ENCODE peak calls at places on chromosomes 5 and 9, in five cellular contexts. V, I, G, S and D are unnamed samples.

GRCh38 chr5:112420111-112420864 is 1.2 kb upstream of the EPB41L4A start:
- DNase-seq in V (peak), S (peak), G (peak), I (peak), D (peak)

GRCh38 chr5:75734913-75735789 is 17.9 kb upstream of the POC5 start:
- DNase-seq in G (no peak), V (no peak), I (peak), S (peak), D (peak)

GRCh38 chr5:100797863-100798262 is 105.2 kb downstream of the ST8SIA4 start:
- DNase-seq in S (no peak), I (no peak), V (no peak), G (no peak), D (no peak)

GRCh38 chr9:105445203-105445881 is 2.5 kb upstream of the FSD1L start:
- DNase-seq in I (no peak), G (no peak), V (no peak), S (no peak), D (no peak)

GRCh38 chr9:137694962-137695875 is 76.4 kb downstream of the EHMT1 start:
- DNase-seq in I (peak), V (peak), G (peak), S (peak), D (peak)

GRCh38 chr5:11902304-11902703 is 1.9 kb downstream of the CTNND2 start:
- DNase-seq in S (no peak), G (no peak), I (no peak), V (no peak), D (no peak)

GRCh38 chr9:18346761-18347160 is 127.2 kb upstream of the ADAMTSL1 start:
- DNase-seq in S (no peak), I (no peak), G (no peak), V (no peak), D (no peak)

GRCh38 chr5:79255786-79256557 is 20.0 kb downstream of the JMY start:
- DNase-seq in V (no peak), S (no peak), I (no peak), G (no peak), D (peak)

GRCh38 chr5:173925449-173926071 is 37.4 kb downstream of the CPEB4 start:
- DNase-seq in S (peak), I (no peak), G (peak), V (no peak), D (peak)

GRCh38 chr5:157538311-157538710 is 37.3 kb downstream of the ADAM19 start:
- DNase-seq in S (no peak), I (no peak), V (no peak), G (no peak), D (no peak)

GRCh38 chr5:123515904-123516303 is 3.9 kb downstream of the CSNK1G3 start:
- DNase-seq in G (no peak), S (no peak), V (no peak), I (no peak), D (no peak)

GRCh38 chr9:115296831-115297565 is 179.0 kb upstream of the TNC start:
- DNase-seq in S (no peak), V (no peak), I (no peak), G (no peak), D (no peak)

GRCh38 chr5:127754259-127754658 is 51.1 kb downstream of the CCDC192 start:
- DNase-seq in I (peak), S (no peak), G (no peak), V (no peak), D (no peak)

GRCh38 chr9:75148551-75148950 is 60.2 kb downstream of the OSTF1 start:
- DNase-seq in S (peak), I (no peak), G (no peak), V (no peak), D (no peak)

GRCh38 chr9:30718483-30718882 is 1666.0 kb upstream of the ACO1 start:
- DNase-seq in S (no peak), G (no peak), I (no peak), V (no peak), D (no peak)

GRCh38 chr9:35914307-35914807 is 5.1 kb downstream of the SPAAR start:
- DNase-seq in S (peak), G (peak), I (no peak), V (peak), D (no peak)

GRCh38 chr9:97397220-97397619 is 14.7 kb upstream of the TDRD7 start:
- DNase-seq in V (no peak), I (no peak), G (no peak), S (peak), D (no peak)

GRCh38 chr5:988316-988715 is 20.3 kb upstream of the NKD2 start:
- DNase-seq in I (no peak), S (no peak), G (no peak), V (no peak), D (no peak)

GRCh38 chr9:117945286-117945685 is 241.1 kb downstream of the TLR4 start:
- DNase-seq in V (no peak), G (no peak), S (no peak), I (no peak), D (no peak)

GRCh38 chr9:99055384-99055783 is 49.5 kb upstream of the TGFBR1 start:
- DNase-seq in S (no peak), G (no peak), V (no peak), I (no peak), D (no peak)

GRCh38 chr9:76591256-76591950 is 132.4 kb downstream of the GCNT1 start:
- DNase-seq in S (peak), G (no peak), V (no peak), I (no peak), D (no peak)

GRCh38 chr5:157671592-157672330 is 428 bp downstream of the C5orf52 start:
- DNase-seq in S (no peak), I (no peak), G (no peak), V (no peak), D (no peak)

GRCh38 chr9:100601216-100601615 is 23.3 kb downstream of the CAVIN4 start:
- DNase-seq in I (peak), G (no peak), V (no peak), S (peak), D (peak)

GRCh38 chr9:100600511-100601079 is 22.7 kb downstream of the CAVIN4 start:
- DNase-seq in G (no peak), V (no peak), S (no peak), I (no peak), D (peak)

GRCh38 chr9:100595391-100596199 is 17.7 kb downstream of the CAVIN4 start:
- DNase-seq in G (no peak), V (no peak), I (peak), S (peak), D (peak)

GRCh38 chr9:100597236-100597635 is 19.4 kb downstream of the CAVIN4 start:
- DNase-seq in V (no peak), I (no peak), G (no peak), S (no peak), D (no peak)

GRCh38 chr9:100598641-100599145 is 20.8 kb downstream of the CAVIN4 start:
- DNase-seq in S (peak), G (peak), V (peak), I (peak), D (peak)
- TF ChIP-seq POLR2A in S (no peak), G (no peak), V (no peak), I (peak), D (peak)

GRCh38 chr5:95862636-95863382 is 40.3 kb upstream of the GLRX start:
- DNase-seq in G (no peak), I (no peak), S (peak), V (no peak), D (no peak)

GRCh38 chr5:95861858-95862561 is 39.5 kb upstream of the GLRX start:
- DNase-seq in G (no peak), S (peak), V (no peak), I (no peak), D (no peak)

GRCh38 chr5:95863383-95863757 is 40.8 kb upstream of the GLRX start:
- DNase-seq in G (no peak), S (peak), I (no peak), V (no peak), D (no peak)

GRCh38 chr5:95859327-95860060 is 37.0 kb upstream of the GLRX start:
- DNase-seq in I (no peak), V (no peak), G (no peak), S (no peak), D (no peak)

GRCh38 chr5:95861221-95861857 is 38.8 kb upstream of the GLRX start:
- DNase-seq in I (peak), G (peak), S (peak), V (no peak), D (peak)
- TF ChIP-seq POLR2A in I (no peak), G (no peak), S (no peak), V (no peak), D (no peak)

GRCh38 chr9:86062845-86063693 is 36.3 kb downstream of the GOLM1 start:
- DNase-seq in I (no peak), G (no peak), V (peak), S (no peak), D (no peak)
- TF ChIP-seq POLR2A in I (no peak), G (no peak), V (no peak), S (no peak), D (no peak)

GRCh38 chr5:151157426-151158286 is at the start of gene ANXA6:
- DNase-seq in I (peak), G (peak), V (peak), S (peak), D (peak)
- TF ChIP-seq POLR2A in I (peak), G (peak), V (peak), S (peak), D (no peak)